ENCODE peak calls at places on chromosomes 11 and 22, in six cellular contexts. J is GM13976, D is upper lobe of left lung, X is A172, A is neural crest cell, T is SW 1271. Y is an unnamed sample.

GRCh38 chr11:128521697-128522062 is 65.7 kb downstream of the ETS1 start:
- DNase-seq in J (peak), D (no peak), X (no peak), A (peak), T (no peak), Y (no peak)

GRCh38 chr22:31345331-31346254 is 553 bp downstream of the PATZ1 start:
- DNase-seq in J (peak), D (peak), X (peak), A (peak), T (peak), Y (peak)

GRCh38 chr11:71103266-71103665 is 149.1 kb downstream of the SHANK2 start:
- DNase-seq in J (no peak), D (no peak), X (no peak), A (no peak), T (no peak), Y (no peak)

GRCh38 chr22:17867160-17867785 is 93.0 kb upstream of the BID start:
- DNase-seq in J (no peak), D (no peak), X (no peak), A (no peak), T (no peak), Y (no peak)

GRCh38 chr11:33043221-33043833 is 4.0 kb downstream of the TCP11L1 start:
- DNase-seq in J (no peak), D (no peak), X (no peak), A (no peak), T (no peak), Y (no peak)

GRCh38 chr11:108654994-108655631 is 9.8 kb upstream of the DDX10 start:
- DNase-seq in J (peak), D (no peak), X (peak), A (peak), T (peak), Y (no peak)

GRCh38 chr11:39304586-39304985 is 2154.9 kb downstream of the LRRC4C start:
- DNase-seq in J (no peak), D (no peak), X (no peak), A (no peak), T (no peak), Y (no peak)

GRCh38 chr11:64885367-64886286 is 7.2 kb upstream of the EHD1 start:
- DNase-seq in J (no peak), D (no peak), X (peak), A (no peak), T (no peak), Y (no peak)

GRCh38 chr11:89279176-89279575 is 101.5 kb downstream of the TYR start:
- DNase-seq in J (no peak), D (no peak), X (no peak), A (no peak), T (no peak), Y (no peak)

GRCh38 chr22:18000441-18001039 is 23.8 kb downstream of the MICAL3 start:
- DNase-seq in J (no peak), D (no peak), X (no peak), A (peak), T (no peak), Y (no peak)

GRCh38 chr11:16086229-16086628 is 270.1 kb downstream of the SOX6 start:
- DNase-seq in J (no peak), D (no peak), X (no peak), A (peak), T (no peak), Y (no peak)

GRCh38 chr11:19597876-19598275 is 114.8 kb upstream of the NAV2 start:
- DNase-seq in J (no peak), D (no peak), X (peak), A (no peak), T (no peak), Y (no peak)

GRCh38 chr11:123235117-123235686 is 40.2 kb upstream of the CLMP start:
- DNase-seq in J (no peak), D (no peak), X (no peak), A (peak), T (no peak), Y (no peak)

GRCh38 chr22:29722151-29722550 is 2.3 kb downstream of the CABP7 start:
- DNase-seq in J (no peak), D (no peak), X (peak), A (no peak), T (no peak), Y (no peak)

GRCh38 chr11:62267050-62267449 is 2.9 kb upstream of the SCGB2A2 start:
- DNase-seq in J (no peak), D (no peak), X (no peak), A (no peak), T (no peak), Y (no peak)

GRCh38 chr11:3808846-3809623 is 675 bp downstream of the PGAP2 start:
- DNase-seq in J (peak), D (peak), X (peak), A (no peak), T (no peak), Y (peak)

GRCh38 chr11:57205046-57205671 is 23.4 kb downstream of the LRRC55 start:
- DNase-seq in J (no peak), D (no peak), X (peak), A (no peak), T (no peak), Y (no peak)

GRCh38 chr11:57568330-57568766 is 876 bp upstream of the UBE2L6 start:
- DNase-seq in J (no peak), D (no peak), X (peak), A (peak), T (peak), Y (no peak)

GRCh38 chr11:113550179-113550578 is 75.0 kb upstream of the DRD2 start:
- DNase-seq in J (no peak), D (no peak), X (no peak), A (no peak), T (no peak), Y (no peak)

GRCh38 chr11:117315285-117316196 is 515 bp downstream of the BACE1 start:
- DNase-seq in J (peak), D (peak), X (no peak), A (no peak), T (no peak), Y (no peak)

GRCh38 chr11:11313426-11313825 is 39.6 kb downstream of the CSNK2A3 start:
- DNase-seq in J (no peak), D (peak), X (peak), A (no peak), T (no peak), Y (no peak)

GRCh38 chr11:34792814-34793241 is 123.4 kb downstream of the APIP start:
- DNase-seq in J (no peak), D (no peak), X (no peak), A (no peak), T (no peak), Y (no peak)

GRCh38 chr11:61004037-61004641 is 32.7 kb downstream of the CD6 start:
- DNase-seq in J (no peak), D (no peak), X (no peak), A (no peak), T (no peak), Y (no peak)

GRCh38 chr11:2314136-2314524 is 12.3 kb downstream of the TSPAN32 start:
- DNase-seq in J (no peak), D (no peak), X (no peak), A (no peak), T (no peak), Y (no peak)

GRCh38 chr11:126815111-126815510 is 185.5 kb downstream of the KIRREL3 start:
- DNase-seq in J (no peak), D (no peak), X (peak), A (no peak), T (no peak), Y (no peak)

GRCh38 chr11:43576834-43577521 is 103.6 kb upstream of the HSD17B12 start:
- DNase-seq in J (peak), D (no peak), X (peak), A (peak), T (no peak), Y (peak)

GRCh38 chr11:114077482-114078305 is 18.2 kb downstream of the ZBTB16 start:
- DNase-seq in J (no peak), D (peak), X (no peak), A (no peak), T (no peak), Y (no peak)

GRCh38 chr11:109845437-109845836 is 247.8 kb upstream of the ZC3H12C start:
- DNase-seq in J (no peak), D (no peak), X (no peak), A (no peak), T (no peak), Y (no peak)

GRCh38 chr22:31944700-31945477 is 554 bp downstream of the YWHAH start:
- DNase-seq in J (no peak), D (peak), X (no peak), A (peak), T (no peak), Y (peak)

GRCh38 chr11:68932933-68933577 is 29.4 kb downstream of the IGHMBP2 start:
- DNase-seq in J (peak), D (no peak), X (no peak), A (no peak), T (no peak), Y (no peak)

GRCh38 chr11:31045335-31045734 is 324.2 kb downstream of the DCDC1 start:
- DNase-seq in J (peak), D (no peak), X (peak), A (no peak), T (no peak), Y (peak)

Y was measured in HuH-7.